ENCODE peak calls at places on chromosome 20, in nine cellular contexts. C, E, Y, R, S, X, W, I and P are unnamed samples. For H3K4me1, the result is how much of the 10 kb centered on the place peaks cover.

GRCh38 chr20:25389858-25390537 is 637 bp downstream of the ABHD12 start:
- DNase-seq in W (no peak), I (peak), Y (no peak), E (peak), S (peak), R (no peak), C (peak), X (peak), P (peak)

GRCh38 chr20:60071965-60072364 is 113.7 kb downstream of the CDH26 start:
- DNase-seq in S (peak), R (peak), I (no peak), X (no peak), Y (no peak), W (no peak), C (no peak), E (no peak), P (no peak)

GRCh38 chr20:3483784-3484183 is 13.0 kb downstream of the ATRN start:
- DNase-seq in S (peak), E (no peak), I (no peak), C (no peak), W (peak), R (peak), X (no peak), Y (no peak), P (no peak)

GRCh38 chr20:391041-391711 is 10.6 kb downstream of the TRIB3 start:
- DNase-seq in W (no peak), R (no peak), S (no peak), E (no peak), C (peak), X (no peak), Y (no peak), I (no peak), P (no peak)

GRCh38 chr20:23446505-23446904 is 6.2 kb downstream of the CST11 start:
- DNase-seq in I (peak), X (no peak), E (peak), W (peak), Y (peak), S (peak), C (no peak), R (peak), P (peak)

GRCh38 chr20:43954704-43955243 is 40.1 kb downstream of the TOX2 start:
- DNase-seq in C (no peak), S (no peak), I (no peak), E (no peak), R (no peak), X (no peak), Y (no peak), W (no peak), P (no peak)

GRCh38 chr20:61674051-61674450 is 391.6 kb downstream of the TAF4 start:
- DNase-seq in S (no peak), W (no peak), E (no peak), I (no peak), C (peak), Y (no peak), R (no peak), X (no peak), P (no peak)

GRCh38 chr20:64063389-64064144 is 569 bp downstream of the TCEA2 start:
- DNase-seq in X (no peak), I (peak), C (no peak), W (no peak), R (no peak), E (no peak), Y (no peak), S (no peak), P (peak)

GRCh38 chr20:23123886-23124285 is 37.8 kb upstream of the CD93 start:
- DNase-seq in Y (no peak), W (no peak), X (no peak), C (peak), R (no peak), E (no peak), S (no peak), I (no peak), P (no peak)

GRCh38 chr20:61387204-61387958 is 135.3 kb downstream of the CDH4 start:
- DNase-seq in W (peak), Y (peak), I (peak), C (peak), X (no peak), R (peak), S (no peak), E (no peak), P (peak)

GRCh38 chr20:23086931-23087411 is 847 bp upstream of the CD93 start:
- DNase-seq in C (peak), W (no peak), R (no peak), X (no peak), Y (no peak), S (no peak), I (no peak), E (peak), P (no peak)

GRCh38 chr20:58393299-58393698 is 4.3 kb downstream of the VAPB start:
- DNase-seq in E (no peak), R (peak), C (no peak), W (no peak), Y (no peak), I (no peak), X (no peak), S (no peak), P (no peak)

GRCh38 chr20:695165-695866 is 19.7 kb upstream of the SCRT2 start:
- DNase-seq in E (no peak), R (no peak), I (no peak), W (no peak), S (no peak), C (no peak), X (no peak), Y (no peak), P (no peak)

GRCh38 chr20:39269031-39269461 is 306.9 kb downstream of the DHX35 start:
- DNase-seq in X (peak), E (peak), S (peak), R (peak), C (peak), Y (peak), I (peak), W (no peak), P (peak)

GRCh38 chr20:6654490-6655247 is 112.8 kb upstream of the BMP2 start:
- DNase-seq in C (no peak), I (no peak), S (peak), E (no peak), X (no peak), W (peak), Y (no peak), R (no peak), P (no peak)

GRCh38 chr20:35465976-35466375 is 10.6 kb downstream of the CEP250 start:
- DNase-seq in E (peak), R (no peak), I (no peak), X (no peak), C (no peak), Y (no peak), W (no peak), S (no peak), P (no peak)

DNA sequence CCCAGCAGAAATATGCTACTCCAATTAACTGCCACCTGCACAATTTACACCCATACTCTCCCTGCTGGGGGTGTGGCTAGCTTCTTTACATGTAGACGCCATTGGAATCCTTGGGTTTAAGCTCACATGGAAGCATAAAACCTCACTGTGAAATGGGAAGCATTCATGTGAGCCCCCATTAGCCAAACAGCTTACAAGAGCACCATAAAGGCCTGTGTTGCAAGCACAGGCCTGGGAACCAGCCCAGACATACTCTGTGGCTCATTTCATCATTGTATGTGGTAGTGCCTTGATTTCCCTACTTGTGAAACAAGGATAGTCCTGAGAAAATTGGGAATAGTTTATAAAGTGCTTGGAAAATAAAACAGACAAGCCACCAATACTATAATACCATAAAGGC is 7.0 kb downstream of the ADNP start:
- DNase-seq in E (no peak), W (no peak), Y (no peak), I (no peak), C (no peak), S (no peak), X (no peak), R (peak), P (no peak)
- H3K4me1 ChIP-seq in E (half or more), W (under half), Y (half or more), I (under half), C (under half), S (under half), X (half or more), R (under half), P (under half)

DNA sequence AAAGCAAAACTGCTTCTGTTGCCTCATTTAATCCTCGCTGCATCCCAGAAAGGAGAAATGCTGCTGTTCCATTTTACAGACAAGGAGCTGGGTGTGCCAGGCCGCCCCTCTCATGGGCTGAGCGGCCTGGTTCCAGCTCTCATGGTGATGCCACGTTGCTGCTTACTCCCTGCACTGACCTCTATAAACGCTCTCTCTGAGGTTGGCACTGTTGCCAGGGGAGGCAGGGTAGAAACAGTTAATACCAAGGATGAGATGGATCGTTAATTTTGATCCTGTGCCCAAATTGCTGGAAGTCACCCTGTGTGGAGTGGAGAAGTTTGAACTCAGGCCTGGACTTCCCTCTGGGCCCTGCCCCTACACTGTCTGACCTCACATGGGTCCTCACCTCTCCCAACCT is 25.6 kb downstream of the SIRPA start:
- DNase-seq in Y (no peak), X (no peak), S (no peak), C (no peak), R (no peak), I (no peak), E (no peak), W (no peak), P (no peak)
- H3K27ac ChIP-seq in Y (peak), X (no peak), S (no peak), C (no peak), R (no peak), I (no peak), E (no peak), W (no peak), P (no peak)

GRCh38 chr20:48818481-48818987 is 9.3 kb downstream of the PREX1 start:
- DNase-seq in Y (no peak), I (no peak), E (no peak), R (no peak), C (peak), W (no peak), S (no peak), X (no peak), P (no peak)
- H3K4me1 ChIP-seq in Y (under half), I (under half), E (under half), R (under half), C (under half), W (under half), S (under half), X (under half), P (under half)

DNA sequence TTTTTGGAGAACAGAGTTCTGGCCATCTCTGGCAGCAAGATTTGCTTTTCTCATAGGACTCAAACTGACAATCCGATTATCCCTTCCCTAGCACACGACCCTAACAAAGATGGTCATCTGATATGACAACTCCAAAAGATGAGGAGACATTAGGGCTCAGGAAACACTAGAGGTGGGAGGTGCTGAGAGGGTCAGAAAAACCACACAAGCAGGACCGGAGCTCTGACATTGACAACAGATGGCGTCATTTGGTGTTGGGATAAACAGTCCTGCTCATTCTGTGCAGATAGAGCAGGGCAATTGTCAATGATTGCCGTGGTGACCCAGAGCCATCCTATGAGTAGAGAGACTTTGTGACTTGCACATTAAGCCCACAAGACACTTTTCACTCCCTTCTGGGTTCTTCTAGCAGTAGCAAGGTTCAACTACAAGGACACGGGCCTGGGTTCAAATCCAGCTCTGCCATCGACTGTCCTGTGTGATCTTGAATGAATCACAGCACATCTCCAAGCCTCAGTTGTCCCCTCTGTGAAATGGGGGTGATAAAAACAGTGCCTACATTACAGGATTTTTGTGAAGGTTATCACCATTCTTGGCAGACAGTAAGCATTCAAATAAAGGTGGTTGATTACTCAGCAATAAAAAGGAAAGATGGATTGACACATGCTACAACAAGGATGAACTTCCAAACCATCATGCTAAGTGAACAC is 6.4 kb upstream of the TGM2 start:
- DNase-seq in X (no peak), E (no peak), Y (no peak), I (no peak), S (no peak), W (no peak), C (peak), R (peak), P (no peak)
- H3K27ac ChIP-seq in X (no peak), E (peak), Y (peak), I (no peak), S (no peak), W (no peak), C (no peak), R (peak), P (no peak)

GRCh38 chr20:41174782-41175181 is 37.4 kb downstream of the PLCG1 start:
- DNase-seq in Y (no peak), I (no peak), R (peak), X (no peak), S (no peak), C (peak), E (peak), W (no peak), P (no peak)

GRCh38 chr20:41173791-41174341 is 36.5 kb downstream of the PLCG1 start:
- DNase-seq in S (no peak), Y (no peak), C (peak), W (no peak), I (no peak), R (no peak), E (no peak), X (no peak), P (no peak)

GRCh38 chr20:41173161-41173721 is 35.9 kb downstream of the PLCG1 start:
- DNase-seq in I (peak), W (peak), S (peak), E (peak), Y (peak), X (peak), C (peak), R (peak), P (peak)

GRCh38 chr20:41175201-41175651 is 37.9 kb downstream of the PLCG1 start:
- DNase-seq in C (no peak), X (peak), S (no peak), Y (no peak), E (no peak), W (no peak), R (no peak), I (no peak), P (no peak)

GRCh38 chr20:41174373-41174772 is 37.0 kb downstream of the PLCG1 start:
- DNase-seq in I (no peak), W (no peak), E (peak), R (no peak), Y (no peak), X (no peak), S (no peak), C (peak), P (no peak)
- H3K4me1 ChIP-seq in I (under half), W (under half), E (half or more), R (under half), Y (under half), X (under half), S (under half), C (under half), P (under half)

GRCh38 chr20:62726716-62727583 is 18.3 kb downstream of the NTSR1 start:
- DNase-seq in W (no peak), E (no peak), C (peak), Y (no peak), X (no peak), S (no peak), R (no peak), I (no peak), P (no peak)

GRCh38 chr20:62726276-62726675 is 17.6 kb downstream of the NTSR1 start:
- DNase-seq in C (peak), X (no peak), Y (no peak), I (no peak), W (no peak), S (no peak), R (no peak), E (no peak), P (no peak)

GRCh38 chr20:62724692-62725595 is 16.3 kb downstream of the NTSR1 start:
- DNase-seq in C (peak), X (no peak), Y (no peak), R (no peak), I (no peak), S (no peak), W (no peak), E (no peak), P (no peak)

GRCh38 chr20:62723768-62724420 is 15.3 kb downstream of the NTSR1 start:
- DNase-seq in W (no peak), E (no peak), Y (no peak), S (no peak), R (no peak), I (no peak), X (no peak), C (peak), P (no peak)

GRCh38 chr20:62725596-62726268 is 17.1 kb downstream of the NTSR1 start:
- DNase-seq in E (no peak), X (no peak), Y (no peak), I (no peak), W (no peak), S (no peak), R (no peak), C (peak), P (no peak)
- H3K27ac ChIP-seq in E (no peak), X (no peak), Y (no peak), I (no peak), W (no peak), S (no peak), R (no peak), C (no peak), P (no peak)

GRCh38 chr20:32483351-32484220 is 101.5 kb downstream of the NOL4L start:
- DNase-seq in C (peak), R (peak), W (peak), Y (peak), S (peak), I (peak), E (peak), X (peak), P (peak)

GRCh38 chr20:32480361-32481199 is 104.6 kb downstream of the NOL4L start:
- DNase-seq in E (no peak), I (no peak), W (no peak), X (peak), R (peak), C (peak), Y (no peak), S (no peak), P (peak)

GRCh38 chr20:32481311-32482103 is 103.6 kb downstream of the NOL4L start:
- DNase-seq in R (no peak), C (peak), Y (no peak), S (no peak), W (no peak), I (peak), X (peak), E (no peak), P (peak)

GRCh38 chr20:32484221-32485125 is 100.7 kb downstream of the NOL4L start:
- DNase-seq in C (peak), R (no peak), W (no peak), S (peak), I (peak), Y (peak), X (peak), E (peak), P (peak)

DNA sequence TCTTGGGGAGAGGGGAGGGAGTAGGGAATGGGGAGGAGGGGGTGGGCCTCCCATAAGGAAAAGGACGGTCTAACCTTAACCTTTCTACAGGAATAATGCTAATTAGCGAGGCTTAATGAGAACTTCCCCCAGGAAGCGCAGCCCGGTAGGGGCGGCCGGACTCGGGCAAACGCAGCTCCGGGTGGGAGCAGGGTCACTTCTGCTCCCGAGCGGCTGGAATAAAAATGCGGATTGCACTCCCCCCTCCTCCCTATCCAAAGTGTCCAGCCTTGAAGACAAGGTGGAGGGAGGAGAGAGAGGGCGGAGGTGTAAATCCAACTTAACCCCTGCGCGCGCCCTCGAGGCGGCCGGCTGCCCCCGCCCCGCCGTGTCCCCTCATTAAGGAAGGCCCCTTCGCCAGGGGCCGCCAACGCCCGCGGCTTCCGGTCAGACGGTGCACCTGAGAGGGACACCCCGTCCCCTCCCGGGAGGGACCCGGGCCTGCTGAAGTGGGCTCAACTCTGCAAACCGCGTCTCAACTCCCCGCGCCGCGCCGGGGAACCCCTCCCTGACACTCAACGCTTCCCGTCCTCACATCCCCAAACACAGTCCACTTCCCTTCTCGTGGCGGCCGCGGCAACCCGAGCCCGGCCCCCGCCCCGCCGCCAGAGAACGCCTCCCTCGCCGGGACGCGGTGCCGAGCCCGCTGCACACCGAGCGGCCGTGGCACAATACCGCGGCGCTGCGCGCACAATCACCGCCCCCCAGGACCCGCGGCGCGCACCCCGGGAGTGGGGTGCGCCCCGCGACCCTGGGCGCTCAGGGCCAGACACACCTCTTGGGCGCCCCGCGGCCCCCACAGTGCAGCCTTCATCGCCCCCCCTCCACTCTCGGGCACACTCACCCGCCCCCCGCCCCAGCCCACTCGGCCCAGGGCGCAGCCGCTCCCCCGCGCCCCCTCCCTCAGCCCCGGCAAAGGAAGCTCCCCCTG is 102.6 kb downstream of the NOL4L start:
- DNase-seq in S (peak), E (peak), W (no peak), C (peak), Y (no peak), R (no peak), I (peak), X (peak), P (peak)
- H3K4me1 ChIP-seq in S (under half), E (under half), W (under half), C (under half), Y (under half), R (under half), I (under half), X (half or more), P (under half)

GRCh38 chr20:45912344-45912682 is 358 bp upstream of the PLTP start:
- DNase-seq in R (no peak), I (no peak), Y (no peak), X (no peak), W (no peak), S (no peak), C (no peak), E (no peak), P (no peak)
- H3K27ac ChIP-seq in R (peak), I (peak), Y (no peak), X (peak), W (peak), S (no peak), C (no peak), E (peak), P (peak)